ENCODE peak calls at places on chromosome 4, in seven cellular contexts. C, P, Z, H, O, T and G are unnamed samples.

GRCh38 chr4:169253087-169253675 is 17.6 kb downstream of the SH3RF1 start:
- DNase-seq in C (no peak), P (no peak), Z (peak), H (peak), O (peak), T (no peak), G (no peak)

GRCh38 chr4:94488667-94489066 is 36.9 kb downstream of the PDLIM5 start:
- DNase-seq in C (no peak), P (no peak), Z (no peak), H (no peak), O (peak), T (no peak), G (peak)

GRCh38 chr4:113636877-113637276 is 124.7 kb downstream of the CAMK2D start:
- DNase-seq in C (no peak), P (peak), Z (peak), H (no peak), O (peak), T (no peak), G (peak)

GRCh38 chr4:76002176-76002575 is 5.1 kb downstream of the CXCL9 start:
- DNase-seq in C (no peak), P (no peak), Z (no peak), H (no peak), O (peak), T (no peak), G (no peak)

GRCh38 chr4:72577211-72577610 is 8.2 kb upstream of the ADAMTS3 start:
- DNase-seq in C (no peak), P (no peak), Z (no peak), H (no peak), O (no peak), T (no peak), G (no peak)

GRCh38 chr4:56990109-56990508 is 11.4 kb downstream of the POLR2B start:
- DNase-seq in C (no peak), P (no peak), Z (no peak), H (no peak), O (peak), T (no peak), G (no peak)

GRCh38 chr4:16860506-16860905 is 37.9 kb downstream of the LDB2 start:
- DNase-seq in C (no peak), P (no peak), Z (no peak), H (no peak), O (peak), T (no peak), G (peak)

GRCh38 chr4:55125087-55125721 is at the start of gene KDR:
- DNase-seq in C (no peak), P (no peak), Z (no peak), H (no peak), O (peak), T (peak), G (no peak)

GRCh38 chr4:146981651-146982050 is 36.0 kb upstream of the TTC29 start:
- DNase-seq in C (no peak), P (no peak), Z (no peak), H (no peak), O (peak), T (peak), G (no peak)

GRCh38 chr4:963276-964225 is 9.8 kb downstream of the DGKQ start:
- DNase-seq in C (no peak), P (no peak), Z (no peak), H (peak), O (no peak), T (no peak), G (no peak)

GRCh38 chr4:157045507-157046127 is 30.3 kb upstream of the GLRB start:
- DNase-seq in C (no peak), P (peak), Z (peak), H (no peak), O (peak), T (peak), G (peak)

GRCh38 chr4:99885063-99885664 is 9.1 kb downstream of the LAMTOR3 start:
- DNase-seq in C (no peak), P (peak), Z (peak), H (peak), O (peak), T (no peak), G (no peak)

GRCh38 chr4:100008048-100008447 is 58.0 kb upstream of the H2AZ1 start:
- DNase-seq in C (no peak), P (no peak), Z (no peak), H (no peak), O (peak), T (no peak), G (peak)

GRCh38 chr4:131091896-131092295 is 1995.9 kb downstream of the C4orf33 start:
- DNase-seq in C (no peak), P (peak), Z (peak), H (peak), O (peak), T (no peak), G (no peak)

GRCh38 chr4:6195602-6196319 is 4.6 kb downstream of the JAKMIP1 start:
- DNase-seq in C (no peak), P (no peak), Z (no peak), H (no peak), O (no peak), T (no peak), G (no peak)

GRCh38 chr4:38818441-38818976 is 13.9 kb upstream of the TLR1 start:
- DNase-seq in C (no peak), P (no peak), Z (no peak), H (no peak), O (no peak), T (no peak), G (no peak)

GRCh38 chr4:90120037-90120436 is 7.2 kb upstream of the CCSER1 start:
- DNase-seq in C (no peak), P (peak), Z (no peak), H (no peak), O (no peak), T (no peak), G (no peak)

GRCh38 chr4:55670695-55671094 is 34.6 kb upstream of the NMU start:
- DNase-seq in C (no peak), P (no peak), Z (no peak), H (no peak), O (no peak), T (no peak), G (no peak)